ENCODE peak calls at places on chromosomes 5 and 9, in nine cellular contexts. N, I, L, J, P, A, Q, X and W are unnamed samples.

GRCh38 chr9:94824913-94825619 is 98.6 kb downstream of the AOPEP start:
- ATAC-seq in N (no peak), I (no peak), L (no peak), J (no peak), P (peak; percentile 40), A (no peak), Q (no peak), X (peak; percentile 40), W (no peak)

GRCh38 chr9:87533291-87533690 is 35.6 kb downstream of the DAPK1 start:
- ATAC-seq in N (no peak), I (no peak), L (no peak), J (no peak), P (no peak), A (no peak), Q (no peak), X (no peak), W (no peak)

GRCh38 chr5:56080375-56081052 is 85.8 kb upstream of the IL6ST start:
- ATAC-seq in N (no peak), I (peak; percentile 73), L (peak; percentile 40), J (no peak), P (no peak), A (no peak), Q (peak; percentile 40), X (peak; percentile 34), W (peak; percentile 69)

GRCh38 chr5:102737161-102737560 is 17.9 kb upstream of the PAM start:
- ATAC-seq in N (no peak), I (no peak), L (no peak), J (no peak), P (no peak), A (no peak), Q (no peak), X (no peak), W (no peak)

GRCh38 chr5:96775689-96776088 is 32.1 kb downstream of the ERAP1 start:
- ATAC-seq in N (peak; percentile 36), I (no peak), L (no peak), J (no peak), P (peak; percentile 14), A (no peak), Q (no peak), X (peak; percentile 14), W (no peak)

GRCh38 chr5:98771389-98772109 is 1.9 kb upstream of the RGMB start:
- ATAC-seq in N (no peak), I (no peak), L (peak; percentile 7), J (no peak), P (peak; percentile 35), A (peak; percentile 52), Q (peak; percentile 27), X (peak; percentile 45), W (no peak)

GRCh38 chr9:2159521-2160417 is 144.6 kb downstream of the SMARCA2 start:
- ATAC-seq in N (peak; percentile 63), I (no peak), L (no peak), J (peak; percentile 38), P (no peak), A (no peak), Q (no peak), X (no peak), W (no peak)

GRCh38 chr9:79817469-79818004 is 245.8 kb downstream of the TLE4 start:
- ATAC-seq in N (peak; percentile 34), I (peak; percentile 68), L (peak; percentile 44), J (no peak), P (no peak), A (no peak), Q (no peak), X (no peak), W (peak; percentile 88)

GRCh38 chr9:136902259-136902821 is 16.0 kb downstream of the TRAF2 start:
- ATAC-seq in N (peak; percentile 91), I (peak; percentile 91), L (peak; percentile 96), J (peak; percentile 89), P (peak; percentile 81), A (peak; percentile 86), Q (peak; percentile 85), X (peak; percentile 85), W (peak; percentile 91)